ENCODE peak calls at places on chromosomes 11 and 22, in six cellular contexts. N, A, L, V, D and X are unnamed samples.

GRCh38 chr22:39317084-39317755 is 2.2 kb downstream of the RPL3 start:
- DNase-seq in N (no peak), A (no peak), L (no peak), V (peak; percentile 42), D (no peak), X (no peak)

GRCh38 chr22:36088292-36088691 is 59.7 kb upstream of the RBFOX2 start:
- DNase-seq in N (no peak), A (no peak), L (no peak), V (no peak), D (no peak), X (no peak)

GRCh38 chr11:10893713-10894112 is 35.9 kb upstream of the ZBED5 start:
- DNase-seq in N (no peak), A (no peak), L (no peak), V (peak; percentile 80), D (no peak), X (no peak)

GRCh38 chr11:2507212-2507901 is 62.5 kb downstream of the KCNQ1 start:
- DNase-seq in N (no peak), A (no peak), L (peak; percentile 7), V (no peak), D (no peak), X (no peak)

GRCh38 chr22:28373841-28374240 is 305.8 kb downstream of the TTC28 start:
- DNase-seq in N (no peak), A (no peak), L (no peak), V (peak; percentile 27), D (no peak), X (no peak)

GRCh38 chr22:32916025-32916424 is 114.5 kb downstream of the TIMP3 start:
- DNase-seq in N (no peak), A (no peak), L (no peak), V (no peak), D (no peak), X (no peak)

GRCh38 chr11:6635082-6635932 is 16.1 kb upstream of the TPP1 start:
- DNase-seq in N (no peak), A (no peak), L (peak; percentile 60), V (peak; percentile 46), D (no peak), X (no peak)

GRCh38 chr22:19984201-19984753 is 32.3 kb downstream of the ARVCF start:
- DNase-seq in N (peak; percentile 30), A (no peak), L (peak; percentile 72), V (peak; percentile 76), D (no peak), X (peak; percentile 50)

GRCh38 chr11:35709386-35709785 is 46.8 kb downstream of the TRIM44 start:
- DNase-seq in N (no peak), A (no peak), L (no peak), V (no peak), D (no peak), X (no peak)

GRCh38 chr22:37336474-37337028 is 54.2 kb downstream of the CYTH4 start:
- DNase-seq in N (no peak), A (no peak), L (no peak), V (no peak), D (no peak), X (no peak)

GRCh38 chr11:34501500-34501899 is 12.1 kb downstream of the ELF5 start:
- DNase-seq in N (peak; percentile 83), A (no peak), L (no peak), V (peak; percentile 82), D (peak; percentile 26), X (no peak)

GRCh38 chr11:130534525-130534924 is 86.1 kb downstream of the ADAMTS15 start:
- DNase-seq in N (no peak), A (no peak), L (no peak), V (no peak), D (no peak), X (no peak)

GRCh38 chr11:117877120-117877784 is 794 bp upstream of the FXYD6 start:
- DNase-seq in N (no peak), A (no peak), L (no peak), V (no peak), D (no peak), X (peak; percentile 64)

GRCh38 chr11:33909552-33909951 is 17.7 kb upstream of the LMO2 start:
- DNase-seq in N (no peak), A (no peak), L (no peak), V (no peak), D (no peak), X (no peak)

GRCh38 chr11:134730596-134731538 is 318.8 kb upstream of the B3GAT1 start:
- DNase-seq in N (no peak), A (no peak), L (no peak), V (no peak), D (no peak), X (no peak)

GRCh38 chr22:46906326-46907045 is 144.0 kb downstream of the TBC1D22A start:
- DNase-seq in N (no peak), A (no peak), L (no peak), V (no peak), D (no peak), X (no peak)

DNA sequence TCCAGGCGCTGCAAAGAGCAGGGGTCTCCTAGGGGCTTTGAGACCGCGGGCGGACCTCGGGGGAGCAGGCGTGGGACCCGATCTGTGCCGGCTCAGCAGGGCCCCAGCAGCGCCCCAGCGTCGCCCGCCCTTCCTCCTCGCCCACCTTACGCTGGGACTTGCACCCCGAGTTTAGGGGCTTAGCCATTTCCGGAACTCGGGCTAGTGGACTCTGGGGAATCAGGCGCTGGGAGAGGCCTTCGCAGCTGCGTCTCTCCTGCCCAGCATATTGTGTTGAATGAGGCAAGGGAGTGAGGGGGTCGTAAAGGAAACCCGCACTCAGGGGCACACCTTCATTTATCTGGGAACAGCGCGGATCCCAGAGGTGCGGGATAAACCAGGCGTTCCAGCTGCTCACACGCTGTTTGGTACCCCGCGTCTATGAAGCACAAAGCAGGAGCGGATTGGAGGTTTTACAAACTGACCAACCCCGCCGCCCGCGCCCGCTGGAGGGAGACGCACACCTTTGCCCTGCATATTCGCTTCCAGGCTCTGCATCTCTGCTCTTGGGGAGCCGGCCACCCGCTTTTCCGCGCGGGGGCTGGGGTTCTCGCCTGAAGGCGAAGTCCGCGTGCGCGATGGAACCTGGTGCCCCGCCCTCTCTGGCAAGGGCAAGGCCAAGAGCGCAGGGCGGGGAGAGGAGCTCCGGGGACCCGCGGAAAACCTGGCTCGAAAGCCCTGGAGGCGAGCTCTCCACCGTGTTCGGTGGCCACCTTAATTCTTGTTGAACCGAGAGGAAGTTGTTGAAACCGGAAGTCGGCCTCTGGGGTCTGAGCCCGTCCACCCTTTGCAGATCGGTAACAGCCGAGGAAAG is 6.7 kb upstream of the ALX4 start:
- DNase-seq in N (no peak), A (no peak), L (no peak), V (no peak), D (peak; percentile 73), X (no peak)
- TF ChIP-seq CTCF in N (no peak), A (no peak), L (no peak), V (no peak), D (peak; percentile 37), X (no peak)

GRCh38 chr11:79418241-79418640 is 22.6 kb downstream of the TENM4 start:
- DNase-seq in N (no peak), A (no peak), L (no peak), V (no peak), D (no peak), X (no peak)
- TF ChIP-seq CTCF in N (no peak), A (no peak), L (no peak), V (no peak), D (no peak), X (no peak)

GRCh38 chr11:68798221-68798813 is 43.4 kb downstream of the CPT1A start:
- DNase-seq in N (no peak), A (no peak), L (no peak), V (peak; percentile 29), D (peak; percentile 83), X (peak; percentile 71)
- TF ChIP-seq CTCF in N (peak; percentile 74), A (peak; percentile 74), L (peak; percentile 34), V (peak; percentile 67), D (peak; percentile 84), X (peak; percentile 93)

DNA sequence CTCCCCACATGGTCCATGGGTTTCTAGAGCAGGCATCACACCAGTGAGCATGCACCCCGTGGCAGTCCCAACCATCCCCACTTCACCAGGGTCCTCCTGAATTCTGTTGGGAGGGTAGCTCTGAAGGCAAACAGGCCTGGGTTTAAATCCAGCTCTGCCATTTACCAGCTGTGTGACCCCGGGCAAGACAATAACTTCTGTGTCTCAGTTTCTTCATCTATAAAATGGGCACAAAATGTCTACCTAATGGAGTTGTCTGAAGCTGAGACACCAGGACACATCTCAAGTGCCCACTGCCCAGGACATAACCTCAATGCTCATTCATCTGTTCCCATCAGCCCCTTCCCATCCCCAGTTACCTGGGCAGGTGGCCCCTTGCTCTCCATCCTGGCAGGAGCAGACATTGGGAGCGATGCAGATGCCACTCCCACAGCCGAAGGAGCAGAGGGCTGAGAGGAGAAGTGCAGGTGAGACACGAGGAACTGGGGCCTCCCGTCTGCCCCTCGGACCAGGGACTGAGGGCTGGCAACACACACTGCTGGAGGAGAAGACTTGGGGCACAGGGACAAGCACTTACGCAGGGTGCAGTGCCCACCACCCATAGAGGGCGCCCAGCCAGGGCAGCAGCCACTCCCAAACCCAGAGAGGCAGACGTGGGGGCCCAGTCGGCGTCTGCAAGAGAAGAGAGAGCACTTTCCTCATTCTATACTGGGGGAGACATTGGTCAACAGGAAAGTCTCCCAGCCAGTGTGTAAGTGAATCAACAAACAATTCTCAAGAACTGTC is 4.0 kb downstream of the VWCE start:
- DNase-seq in N (no peak), A (no peak), L (no peak), V (no peak), D (no peak), X (no peak)
- TF ChIP-seq CTCF in N (peak; percentile 25), A (peak; percentile 62), L (no peak), V (no peak), D (peak; percentile 25), X (peak; percentile 33)

GRCh38 chr11:30936476-30936875 is 350.3 kb upstream of the MPPED2 start:
- DNase-seq in N (no peak), A (no peak), L (no peak), V (peak; percentile 16), D (no peak), X (no peak)

GRCh38 chr11:30935861-30936260 is 349.7 kb upstream of the MPPED2 start:
- DNase-seq in N (no peak), A (no peak), L (no peak), V (peak; percentile 33), D (no peak), X (no peak)

DNA sequence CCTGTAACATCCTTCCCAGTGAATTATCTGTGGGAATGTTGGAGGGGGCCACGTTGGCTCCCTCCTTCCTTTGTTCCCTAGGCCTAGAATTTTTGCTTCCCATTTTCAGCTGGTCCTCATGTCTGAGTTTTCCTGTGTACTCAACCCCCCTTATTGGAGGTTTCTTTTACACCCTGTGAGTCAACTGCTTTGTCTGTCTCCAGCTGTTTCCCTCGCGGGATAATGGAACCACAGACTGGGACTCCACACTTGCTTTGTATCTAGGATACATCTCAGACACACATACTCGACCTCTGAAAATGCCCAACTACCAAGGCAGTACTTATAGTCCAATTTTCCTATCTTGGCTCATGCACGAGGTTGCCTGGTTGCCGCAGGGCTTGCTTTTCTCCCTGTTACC is 352.6 kb upstream of the MPPED2 start:
- DNase-seq in N (no peak), A (no peak), L (no peak), V (no peak), D (no peak), X (no peak)
- TF ChIP-seq CTCF in N (no peak), A (no peak), L (no peak), V (no peak), D (no peak), X (no peak)

DNA sequence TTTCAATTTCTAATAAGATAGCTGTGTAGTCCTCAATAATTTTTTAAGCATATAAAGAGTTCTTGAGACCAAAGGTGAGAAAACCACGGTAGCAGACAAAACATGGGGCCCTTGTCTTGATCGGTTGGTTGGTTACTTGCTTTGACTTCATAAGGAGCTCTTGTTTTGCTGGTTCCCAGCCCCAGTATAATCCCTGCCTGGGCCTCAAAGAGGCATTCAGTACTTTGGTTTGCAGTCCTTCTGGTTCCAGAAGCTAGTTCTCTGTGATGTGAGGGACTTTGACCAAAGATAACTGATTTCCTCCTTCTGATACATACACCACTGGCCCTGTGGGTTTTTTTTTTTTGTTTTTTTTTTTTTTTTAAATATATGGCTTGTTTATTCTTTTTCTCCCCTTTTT is 17.1 kb downstream of the MARK2 start:
- DNase-seq in N (no peak), A (no peak), L (no peak), V (no peak), D (no peak), X (no peak)
- TF ChIP-seq CTCF in N (no peak), A (no peak), L (no peak), V (no peak), D (no peak), X (no peak)